ENCODE peak calls at places on chromosomes 1 and 21, in five cellular contexts. N is stomach; M is HCT116; U is AG04449; H is CD4-positive, alpha-beta T cell. J is an unnamed sample.

GRCh38 chr1:202276920-202277319 is 64.8 kb downstream of the UBE2T start:
- DNase-seq in H (no peak), N (no peak), M (no peak), U (no peak), J (no peak)

GRCh38 chr1:38140025-38140487 is 93.5 kb upstream of the POU3F1 start:
- DNase-seq in N (no peak), U (no peak), M (no peak), H (no peak), J (no peak)

GRCh38 chr1:151888972-151889570 is 20.2 kb downstream of the THEM4 start:
- DNase-seq in N (no peak), U (no peak), H (no peak), M (no peak), J (peak)

GRCh38 chr1:48025076-48025475 is 27.9 kb upstream of the TRABD2B start:
- DNase-seq in N (no peak), M (no peak), U (no peak), H (no peak), J (no peak)

GRCh38 chr1:241611063-241611462 is 29.1 kb downstream of the CHML start:
- DNase-seq in N (no peak), M (peak), U (no peak), H (no peak), J (peak)

GRCh38 chr21:43375006-43375826 is 51.7 kb downstream of the SIK1 start:
- DNase-seq in H (no peak), U (no peak), N (no peak), M (no peak), J (no peak)

GRCh38 chr1:186775881-186776560 is 52.7 kb upstream of the PLA2G4A start:
- DNase-seq in H (no peak), N (no peak), M (no peak), U (no peak), J (no peak)

GRCh38 chr1:226702318-226702956 is 36.6 kb downstream of the ITPKB start:
- DNase-seq in N (no peak), M (no peak), H (no peak), U (no peak), J (no peak)

GRCh38 chr1:21691739-21692138 is 22.6 kb upstream of the RAP1GAP start:
- DNase-seq in H (no peak), U (no peak), M (no peak), N (no peak), J (no peak)

GRCh38 chr21:18801468-18801867 is 397.9 kb upstream of the TMPRSS15 start:
- DNase-seq in N (peak), H (no peak), M (no peak), U (no peak), J (no peak)

GRCh38 chr1:198904356-198904755 is 265.5 kb downstream of the PTPRC start:
- DNase-seq in U (no peak), H (no peak), M (no peak), N (no peak), J (no peak)

GRCh38 chr1:64470670-64471217 is 815 bp downstream of the CACHD1 start:
- DNase-seq in U (no peak), M (no peak), N (peak), H (no peak), J (peak)

GRCh38 chr1:32741067-32741416 is 38.5 kb upstream of the SYNC start:
- DNase-seq in N (no peak), M (no peak), U (no peak), H (no peak), J (no peak)

GRCh38 chr1:157369808-157370521 is 182.3 kb downstream of the FCRL5 start:
- DNase-seq in M (peak), U (no peak), H (no peak), N (peak), J (peak)

GRCh38 chr1:43537423-43538142 is 6.9 kb downstream of the PTPRF start:
- DNase-seq in H (no peak), N (peak), M (no peak), U (no peak), J (no peak)

GRCh38 chr1:165228111-165228655 is 128.3 kb downstream of the LMX1A start:
- DNase-seq in H (no peak), N (no peak), M (no peak), U (no peak), J (no peak)

GRCh38 chr21:35291034-35291433 is 241.9 kb upstream of the RUNX1 start:
- DNase-seq in M (no peak), U (no peak), N (no peak), H (no peak), J (no peak)

GRCh38 chr1:65795311-65795710 is 2.6 kb downstream of the PDE4B start:
- DNase-seq in U (no peak), M (no peak), N (no peak), H (no peak), J (no peak)

GRCh38 chr1:66889030-66889429 is 35.6 kb downstream of the DNAI4 start:
- DNase-seq in H (no peak), U (no peak), M (no peak), N (no peak), J (no peak)

GRCh38 chr1:151047925-151048644 is 534 bp downstream of the C1orf56 start:
- DNase-seq in M (no peak), U (no peak), H (peak), N (peak), J (peak)

GRCh38 chr1:17877896-17878295 is 122.8 kb downstream of the ACTL8 start:
- DNase-seq in N (no peak), U (no peak), H (no peak), M (no peak), J (no peak)

GRCh38 chr1:243594455-243594854 is 255.6 kb downstream of the AKT3 start:
- DNase-seq in N (no peak), U (no peak), M (no peak), H (no peak), J (no peak)

GRCh38 chr1:35763211-35763610 is 6.6 kb downstream of the CLSPN start:
- DNase-seq in U (no peak), N (no peak), H (no peak), M (no peak), J (no peak)

GRCh38 chr1:170044187-170044586 is 30.3 kb downstream of the KIFAP3 start:
- DNase-seq in M (no peak), U (no peak), H (no peak), N (no peak), J (no peak)

GRCh38 chr1:150807257-150807637 is 813 bp downstream of the CTSK start:
- DNase-seq in U (no peak), N (no peak), H (no peak), M (no peak), J (no peak)

GRCh38 chr1:166544036-166544435 is 295.2 kb upstream of the POGK start:
- DNase-seq in U (no peak), M (no peak), N (no peak), H (no peak), J (no peak)

GRCh38 chr1:239184581-239185244 is 201.7 kb upstream of the CHRM3 start:
- DNase-seq in N (no peak), U (no peak), H (no peak), M (no peak), J (no peak)

GRCh38 chr1:89363196-89363595 is 663 bp upstream of the GBP6 start:
- DNase-seq in M (no peak), U (no peak), N (no peak), H (no peak), J (peak)

GRCh38 chr1:65850281-65850680 is 57.6 kb downstream of the PDE4B start:
- DNase-seq in N (no peak), H (no peak), M (no peak), U (no peak), J (no peak)

GRCh38 chr1:29381426-29381825 is 145.1 kb downstream of the PTPRU start:
- DNase-seq in H (no peak), M (no peak), U (no peak), N (no peak), J (no peak)

GRCh38 chr1:32724678-32725594 is 22.4 kb upstream of the SYNC start:
- DNase-seq in U (peak), M (peak), H (no peak), N (peak), J (no peak)

DNA sequence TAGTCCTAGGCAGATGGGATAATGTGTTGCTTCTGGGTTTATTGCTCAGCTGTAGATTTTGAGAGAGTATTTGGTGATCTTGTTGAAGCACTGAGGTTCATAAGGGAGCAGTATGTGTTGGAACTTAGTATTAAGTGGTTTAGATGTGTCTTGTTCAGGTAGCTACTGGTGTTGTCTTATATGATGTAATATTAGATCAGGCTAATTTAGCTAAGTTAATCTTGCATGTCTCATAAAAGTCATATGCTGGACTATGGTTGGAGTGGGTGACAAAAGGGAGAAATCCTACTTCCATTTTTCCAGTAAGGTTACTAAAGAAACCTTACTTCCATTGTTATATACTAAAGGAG is 196.4 kb downstream of the CLEC20A start:
- DNase-seq in U (no peak), M (no peak), N (no peak), H (no peak), J (no peak)
- TF ChIP-seq CTCF in U (no peak), M (no peak), N (no peak), H (no peak), J (no peak)

DNA sequence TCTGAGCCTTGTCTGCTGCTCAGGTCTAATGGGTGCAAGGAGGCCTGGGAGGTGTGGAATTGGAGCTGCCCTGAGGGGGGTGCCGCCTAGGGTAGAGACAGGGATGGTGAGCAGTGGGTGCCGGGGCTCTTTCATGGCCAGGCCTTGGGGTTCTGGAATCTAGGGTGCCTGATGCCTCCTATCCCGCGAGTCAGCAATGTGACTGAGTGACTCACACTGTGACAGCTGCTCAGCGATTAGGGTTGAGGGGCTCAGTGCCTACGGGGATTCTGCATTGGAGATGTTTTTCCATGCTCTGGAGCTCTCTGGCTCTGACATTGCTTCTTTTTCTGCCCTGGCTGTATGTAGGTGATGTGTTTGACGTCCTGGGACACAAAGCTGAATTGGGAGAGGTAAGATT is 16.8 kb downstream of the ATP8B2 start:
- DNase-seq in H (no peak), U (no peak), M (no peak), N (no peak), J (no peak)
- TF ChIP-seq CTCF in H (no peak), U (no peak), M (no peak), N (no peak), J (no peak)

DNA sequence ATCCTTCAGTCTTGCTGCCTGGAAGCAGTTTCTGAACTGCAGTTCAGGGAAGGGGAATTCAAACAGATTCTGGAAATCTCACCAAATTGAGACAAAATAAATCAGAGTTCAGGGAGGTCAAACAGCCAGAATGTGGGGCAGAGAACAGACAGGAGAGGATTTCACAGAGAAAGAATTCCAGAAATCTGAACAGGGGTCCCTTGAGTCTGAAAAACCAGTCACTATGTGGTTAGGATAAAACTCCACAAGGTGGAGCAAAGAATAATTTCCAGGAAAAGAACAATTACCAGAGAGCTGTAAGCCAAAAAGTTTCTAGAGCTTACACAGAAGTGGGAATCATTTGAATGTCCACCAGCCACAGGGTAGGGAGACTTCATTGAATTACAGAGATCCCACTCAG is 84.7 kb downstream of the URB2 start:
- DNase-seq in H (no peak), N (no peak), U (no peak), M (no peak), J (no peak)
- TF ChIP-seq CTCF in H (no peak), N (no peak), U (no peak), M (no peak), J (no peak)

DNA sequence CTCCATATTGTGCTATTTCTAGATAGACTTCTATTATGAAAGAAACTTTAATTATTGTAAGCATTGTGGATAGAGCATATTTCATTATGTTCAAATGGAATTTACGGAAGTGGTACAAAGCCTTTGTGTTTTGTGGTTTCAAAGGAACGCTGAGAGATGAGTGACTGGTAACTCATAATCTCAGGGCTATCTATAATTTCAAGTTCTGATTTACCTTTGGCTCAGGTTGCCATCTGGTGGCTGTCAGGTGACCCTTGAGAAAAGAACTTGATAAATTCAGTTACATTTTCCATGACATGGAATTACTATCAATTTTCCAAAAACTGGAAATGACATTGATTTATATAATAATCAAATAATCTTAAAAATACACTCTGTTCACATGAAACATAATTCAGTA is 12.2 kb downstream of the NTNG1 start:
- DNase-seq in N (no peak), H (no peak), U (no peak), M (no peak), J (no peak)
- TF ChIP-seq CTCF in N (no peak), H (no peak), U (no peak), M (no peak), J (no peak)

GRCh38 chr1:184982002-184982954 is 8.0 kb upstream of the NIBAN1 start:
- DNase-seq in H (peak), M (peak), U (no peak), N (peak), J (peak)

GRCh38 chr1:184988506-184988905 is 14.2 kb upstream of the NIBAN1 start:
- DNase-seq in M (no peak), N (no peak), H (no peak), U (no peak), J (no peak)

DNA sequence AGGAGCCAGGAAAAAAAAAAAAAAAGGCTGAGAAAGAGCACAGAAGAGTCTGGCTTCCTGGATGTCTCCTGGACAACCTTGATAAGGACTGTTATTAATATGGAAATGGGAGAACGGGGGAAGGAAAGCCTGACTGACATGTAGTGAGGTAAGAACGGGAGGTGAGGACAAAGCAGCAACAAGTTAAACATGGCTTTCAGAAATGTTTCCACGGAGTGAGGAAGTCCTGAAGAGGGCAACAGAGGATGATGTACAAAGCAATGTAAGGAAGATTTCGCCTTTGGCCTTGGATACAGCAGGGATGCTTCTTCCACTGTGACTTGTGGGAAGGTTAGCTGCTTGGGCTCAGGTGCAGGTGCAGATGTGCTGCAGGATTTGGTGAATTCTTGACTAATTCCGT is 11.9 kb upstream of the NIBAN1 start:
- DNase-seq in H (no peak), M (no peak), N (no peak), U (no peak), J (no peak)
- TF ChIP-seq CTCF in H (no peak), M (peak), N (no peak), U (peak), J (no peak)

GRCh38 chr1:161357073-161357472 is 10.6 kb downstream of the CFAP126 start:
- DNase-seq in M (no peak), N (no peak), U (no peak), H (no peak), J (peak)
- TF ChIP-seq CTCF in M (no peak), N (no peak), U (no peak), H (no peak), J (no peak)

J was measured in GM20000.